ENCODE peak calls at places on chromosomes 4 and X, in five cellular contexts. T is GM12878, I is IMR-90, W is SK-N-SH, X is K562. E is an unnamed sample.

GRCh38 chrX:46710927-46711623 is 47.8 kb downstream of the SLC9A7 start:
- DNase-seq in T (no peak), X (no peak), W (peak), I (no peak), E (no peak)

GRCh38 chr4:8710416-8710815 is 117.9 kb downstream of the CPZ start:
- DNase-seq in X (no peak), W (peak), I (no peak), T (no peak), E (no peak)

GRCh38 chr4:69470561-69470960 is 25.1 kb downstream of the UGT2B4 start:
- DNase-seq in X (no peak), T (no peak), W (peak), I (no peak), E (peak)

GRCh38 chr4:101037938-101038413 is 309.4 kb downstream of the PPP3CA start:
- DNase-seq in I (peak), T (no peak), W (no peak), X (no peak), E (no peak)

GRCh38 chr4:158590219-158590618 is 68.5 kb downstream of the RXFP1 start:
- DNase-seq in I (no peak), W (no peak), X (no peak), T (no peak), E (no peak)

GRCh38 chrX:1767026-1767425 is 152.2 kb downstream of the ASMT start:
- DNase-seq in W (no peak), I (no peak), X (no peak), T (no peak), E (no peak)

GRCh38 chr4:145843148-145843547 is 95.5 kb downstream of the ZNF827 start:
- DNase-seq in I (peak), X (no peak), W (no peak), T (no peak), E (no peak)

GRCh38 chr4:2289955-2290333 is 28.0 kb upstream of the MXD4 start:
- DNase-seq in W (no peak), X (no peak), I (no peak), T (no peak), E (no peak)

GRCh38 chrX:125203737-125204578 is 115.7 kb upstream of the TEX13C start:
- DNase-seq in W (peak), T (no peak), X (peak), I (no peak), E (no peak)

GRCh38 chr4:116400480-116400879 is 684.9 kb downstream of the TRAM1L1 start:
- DNase-seq in W (no peak), X (no peak), T (no peak), I (no peak), E (no peak)

GRCh38 chr4:110008540-110008939 is 95.9 kb downstream of the EGF start:
- DNase-seq in W (no peak), I (no peak), T (no peak), X (no peak), E (no peak)

GRCh38 chr4:105509291-105509690 is 35.4 kb upstream of the PPA2 start:
- DNase-seq in W (no peak), X (no peak), I (no peak), T (peak), E (no peak)

GRCh38 chr4:120870279-120870673 is 52.2 kb downstream of the PRDM5 start:
- DNase-seq in T (no peak), I (no peak), W (peak), X (no peak), E (no peak)

GRCh38 chr4:143207555-143207954 is 22.8 kb downstream of the USP38 start:
- DNase-seq in T (no peak), I (peak), W (peak), X (no peak), E (peak)

GRCh38 chrX:136397001-136397400 is 90.7 kb upstream of the BRS3 start:
- DNase-seq in X (no peak), T (no peak), I (no peak), W (no peak), E (no peak)

GRCh38 chrX:153670748-153671588 is 2.6 kb downstream of the PNCK start:
- DNase-seq in W (no peak), X (no peak), T (no peak), I (no peak), E (no peak)

GRCh38 chr4:146513548-146513947 is 8.2 kb downstream of the SLC10A7 start:
- DNase-seq in I (no peak), T (no peak), W (no peak), X (no peak), E (no peak)

GRCh38 chr4:184386271-184386781 is 88.0 kb downstream of the IRF2 start:
- DNase-seq in I (no peak), T (no peak), X (peak), W (no peak), E (no peak)

GRCh38 chrX:153723351-153724251 is 586 bp downstream of the BCAP31 start:
- DNase-seq in W (peak), I (peak), T (no peak), X (peak), E (peak)

GRCh38 chr4:8618961-8619720 is 26.6 kb downstream of the CPZ start:
- DNase-seq in X (no peak), W (no peak), I (no peak), T (no peak), E (no peak)

GRCh38 chr4:44961001-44961755 is 234.8 kb upstream of the GNPDA2 start:
- DNase-seq in T (no peak), X (no peak), I (no peak), W (no peak), E (no peak)

GRCh38 chr4:152784490-152785195 is 4.9 kb downstream of the ARFIP1 start:
- DNase-seq in T (no peak), X (peak), I (peak), W (peak), E (peak)

GRCh38 chr4:80362578-80363181 is 27.1 kb downstream of the CFAP299 start:
- DNase-seq in T (no peak), W (peak), I (peak), X (peak), E (peak)

GRCh38 chr4:65502151-65502691 is 168.1 kb downstream of the EPHA5 start:
- DNase-seq in I (peak), W (no peak), T (no peak), X (no peak), E (peak)

GRCh38 chr4:38026138-38026740 is 66.0 kb downstream of the PTTG2 start:
- DNase-seq in W (no peak), T (no peak), I (no peak), X (no peak), E (no peak)

GRCh38 chrX:16903274-16904019 is 33.3 kb upstream of the RBBP7 start:
- DNase-seq in T (peak), I (no peak), X (no peak), W (no peak), E (no peak)

GRCh38 chrX:38175140-38175539 is 45.5 kb downstream of the SRPX start:
- DNase-seq in T (peak), W (peak), X (peak), I (peak), E (peak)

GRCh38 chr4:176788971-176789370 is 3.8 kb downstream of the VEGFC start:
- DNase-seq in X (no peak), T (no peak), I (no peak), W (no peak), E (no peak)

GRCh38 chr4:26737385-26737784 is 123.3 kb upstream of the STIM2 start:
- DNase-seq in W (no peak), I (peak), X (no peak), T (no peak), E (no peak)

GRCh38 chr4:48033825-48034413 is 17.3 kb downstream of the NIPAL1 start:
- DNase-seq in W (peak), X (peak), T (no peak), I (peak), E (no peak)

GRCh38 chrX:78092296-78092695 is 11.8 kb upstream of the PGK1 start:
- DNase-seq in W (no peak), X (no peak), I (peak), T (peak), E (no peak)

GRCh38 chr4:139808381-139809206 is 143.0 kb downstream of the MGST2 start:
- DNase-seq in W (no peak), X (no peak), I (peak), T (no peak), E (no peak)

GRCh38 chrX:48972214-48973164 is 845 bp upstream of the KCND1 start:
- DNase-seq in X (peak), I (peak), T (no peak), W (peak), E (peak)

GRCh38 chrX:49079489-49080428 is at the start of gene WDR45:
- DNase-seq in T (peak), X (peak), W (peak), I (peak), E (peak)

GRCh38 chr4:126023946-126024345 is 709.2 kb downstream of the FAT4 start:
- DNase-seq in T (no peak), W (no peak), I (peak), X (no peak), E (no peak)

GRCh38 chr4:173517781-173518371 is 12.2 kb downstream of the HAND2 start:
- DNase-seq in I (no peak), T (no peak), X (no peak), W (peak), E (no peak)

GRCh38 chr4:3729188-3729884 is 36.8 kb upstream of the ADRA2C start:
- DNase-seq in I (peak), X (no peak), W (no peak), T (no peak), E (no peak)
- TF ChIP-seq RCOR1 in I (no peak), X (no peak), W (no peak), T (no peak), E (no peak)

GRCh38 chr4:33134366-33134765 is 2414.2 kb downstream of the PCDH7 start:
- DNase-seq in T (no peak), W (no peak), X (no peak), I (no peak), E (no peak)
- TF ChIP-seq RCOR1 in T (no peak), W (no peak), X (no peak), I (no peak), E (no peak)

GRCh38 chr4:56908206-56909082 is 744 bp downstream of the REST start:
- DNase-seq in T (no peak), W (peak), I (peak), X (peak), E (peak)
- TF ChIP-seq RCOR1 in T (no peak), W (no peak), I (no peak), X (peak), E (no peak)

DNA sequence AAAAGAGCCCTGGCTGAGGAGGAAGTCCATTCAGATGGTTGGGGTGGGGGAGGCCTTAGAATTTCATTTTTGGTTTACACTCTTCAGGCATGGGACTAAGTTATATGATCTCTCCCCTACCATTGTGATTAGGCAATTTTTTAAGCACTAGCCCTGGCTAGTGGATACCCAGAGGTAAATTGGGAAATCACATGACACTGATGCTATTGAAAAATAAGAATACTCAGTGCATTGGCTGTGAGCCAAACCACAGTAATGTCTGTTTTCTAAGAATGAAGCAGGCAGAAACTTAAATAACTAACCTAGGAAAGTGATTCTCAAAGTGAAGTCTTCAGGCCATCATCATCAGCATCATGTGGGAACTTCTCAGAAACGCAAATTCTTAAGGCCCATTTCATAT is 149.7 kb downstream of the RRAGB start:
- DNase-seq in W (no peak), I (peak), T (peak), X (no peak), E (no peak)
- TF ChIP-seq RCOR1 in W (no peak), I (no peak), T (no peak), X (no peak), E (no peak)

DNA sequence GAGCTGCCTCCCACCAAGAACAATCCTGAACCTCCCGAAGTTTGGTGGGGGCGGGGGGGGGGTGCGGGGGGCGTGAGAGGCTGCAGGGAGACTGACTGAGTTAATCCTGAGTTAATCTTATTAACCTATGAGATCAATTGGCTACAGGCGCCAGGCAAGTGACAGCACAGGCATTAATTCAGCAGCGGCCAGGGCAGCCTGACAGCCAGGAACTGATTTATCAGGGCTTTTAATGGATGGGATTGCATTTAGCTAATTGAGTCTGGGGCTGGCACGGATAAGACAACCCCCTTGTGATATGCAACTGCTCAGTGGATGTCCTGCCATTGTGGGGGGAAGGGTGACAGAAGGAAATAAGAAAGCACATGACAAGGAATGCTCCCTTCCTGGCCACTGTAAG is 16.3 kb downstream of the RTL5 start:
- DNase-seq in X (no peak), I (no peak), W (peak), T (no peak), E (no peak)
- TF ChIP-seq RCOR1 in X (no peak), I (no peak), W (peak), T (no peak), E (no peak)

GRCh38 chr4:30380404-30380998 is 339.7 kb upstream of the PCDH7 start:
- DNase-seq in X (peak), I (peak), T (no peak), W (peak), E (peak)

GRCh38 chr4:30386266-30386895 is 333.8 kb upstream of the PCDH7 start:
- DNase-seq in T (no peak), W (no peak), I (peak), X (no peak), E (no peak)

DNA sequence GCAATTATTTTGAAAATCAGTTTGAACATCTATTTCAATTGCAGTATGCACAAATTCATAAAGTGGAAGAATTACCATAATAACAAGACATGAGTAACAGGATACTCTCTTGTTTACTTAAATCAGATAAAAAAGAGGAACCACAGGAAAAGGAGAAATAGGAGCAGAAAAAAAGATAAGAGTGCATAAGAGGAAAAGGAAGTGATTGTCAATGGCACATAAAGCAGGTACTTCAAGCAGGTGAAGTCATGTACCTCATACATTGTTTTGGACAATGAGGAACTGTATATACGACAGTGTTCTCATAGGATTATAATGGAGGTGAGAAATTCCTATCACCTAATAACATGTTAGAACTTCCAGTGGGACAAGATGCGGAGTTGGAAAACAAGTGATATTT is 334.5 kb upstream of the PCDH7 start:
- DNase-seq in W (no peak), I (peak), T (no peak), X (no peak), E (no peak)
- TF ChIP-seq RCOR1 in W (no peak), I (no peak), T (no peak), X (no peak), E (no peak)

E was measured in A549.